ENCODE peak calls at places on chromosomes 2 and 18, in four cellular contexts. P is hepatocyte, S is GM23248, T is mesendoderm. K is an unnamed sample.
A peak's percentile ranks its signal among the peaks of the same experiment; 100 is the strongest.

GRCh38 chr2:187593098-187593497 is 38.9 kb upstream of the TFPI start:
- DNase-seq in T (no peak), S (no peak), P (no peak), K (no peak)

GRCh38 chr18:9103488-9103887 is 989 bp downstream of the NDUFV2 start:
- DNase-seq in T (peak; percentile 19), S (peak; percentile 68), P (peak; percentile 33), K (peak; percentile 41)

GRCh38 chr18:3095921-3096320 is 83.0 kb upstream of the LPIN2 start:
- DNase-seq in S (no peak), P (no peak), T (no peak), K (no peak)

GRCh38 chr2:160229591-160229990 is 29.5 kb upstream of the ITGB6 start:
- DNase-seq in S (peak; percentile 80), T (no peak), P (peak; percentile 43), K (peak; percentile 77)

GRCh38 chr2:100292022-100292580 is 30.2 kb downstream of the LONRF2 start:
- DNase-seq in T (peak; percentile 96), P (peak; percentile 94), S (peak; percentile 94), K (no peak)

GRCh38 chr18:38369772-38370690 is 804.4 kb upstream of the CELF4 start:
- DNase-seq in P (no peak), T (no peak), S (no peak), K (no peak)

GRCh38 chr2:72104821-72105588 is 42.7 kb downstream of the CYP26B1 start:
- DNase-seq in T (peak; percentile 65), S (no peak), P (no peak), K (no peak)

GRCh38 chr18:26091047-26091630 is 726 bp upstream of the SS18 start:
- DNase-seq in T (no peak), P (no peak), S (peak; percentile 90), K (peak; percentile 85)

GRCh38 chr2:176177580-176178270 is 10.7 kb upstream of the HOXD1 start:
- DNase-seq in S (peak; percentile 63), T (peak; percentile 52), P (no peak), K (peak; percentile 91)

GRCh38 chr2:133053541-133053940 is 383.5 kb upstream of the LYPD1 start:
- DNase-seq in P (no peak), T (no peak), S (no peak), K (peak; percentile 25)

GRCh38 chr2:56168163-56168562 is 15.6 kb upstream of the CCDC85A start:
- DNase-seq in P (peak; percentile 40), T (no peak), S (peak; percentile 64), K (no peak)

DNA sequence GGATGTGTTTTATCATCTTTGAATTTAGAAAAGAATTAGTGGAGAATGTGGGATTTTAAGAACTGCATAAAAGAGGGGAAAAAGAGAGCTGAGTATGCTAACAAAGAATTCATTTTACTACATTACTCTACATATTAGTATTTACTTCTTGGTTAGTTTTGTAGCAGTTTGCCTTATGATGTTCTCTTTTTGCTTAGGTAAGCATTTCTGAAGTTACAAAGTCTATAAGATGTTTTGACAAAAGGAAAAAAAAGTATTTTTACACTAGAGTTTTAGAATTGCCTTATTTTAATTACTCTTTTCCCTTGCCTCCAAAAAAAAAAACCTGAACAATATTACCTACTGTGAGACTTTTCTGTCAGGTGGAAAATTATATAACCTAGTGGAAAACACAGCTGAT is 739.5 kb upstream of the SLC39A10 start:
- DNase-seq in T (no peak), P (no peak), S (no peak), K (no peak)
- H3K4me2 ChIP-seq in T (no peak overlapping the region), P (no peak overlapping the region), S (no peak overlapping the region), K (no peak overlapping the region)

DNA sequence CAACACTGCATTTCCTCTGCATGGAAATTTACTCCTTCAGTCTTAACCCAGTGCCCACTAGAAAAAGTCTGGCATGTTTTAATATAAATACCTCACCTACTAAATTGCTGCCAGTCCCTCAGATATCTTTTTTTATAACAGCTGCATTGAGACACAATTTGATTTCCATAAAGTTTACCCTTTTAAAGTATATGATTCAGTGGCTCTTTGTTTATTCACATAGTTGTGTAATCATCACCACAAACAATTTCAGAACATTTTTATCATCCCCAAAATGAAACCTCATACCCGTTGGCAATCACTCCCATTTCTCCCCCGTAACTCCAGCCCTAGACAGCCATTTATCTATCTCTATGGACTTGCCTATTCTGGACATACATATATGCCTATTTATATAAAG is 17.0 kb upstream of the FRZB start:
- DNase-seq in P (no peak), T (no peak), S (no peak), K (no peak)
- H3K4me3 ChIP-seq in P (no peak overlapping the region), T (no peak overlapping the region), S (no peak overlapping the region), K (no peak overlapping the region)

DNA sequence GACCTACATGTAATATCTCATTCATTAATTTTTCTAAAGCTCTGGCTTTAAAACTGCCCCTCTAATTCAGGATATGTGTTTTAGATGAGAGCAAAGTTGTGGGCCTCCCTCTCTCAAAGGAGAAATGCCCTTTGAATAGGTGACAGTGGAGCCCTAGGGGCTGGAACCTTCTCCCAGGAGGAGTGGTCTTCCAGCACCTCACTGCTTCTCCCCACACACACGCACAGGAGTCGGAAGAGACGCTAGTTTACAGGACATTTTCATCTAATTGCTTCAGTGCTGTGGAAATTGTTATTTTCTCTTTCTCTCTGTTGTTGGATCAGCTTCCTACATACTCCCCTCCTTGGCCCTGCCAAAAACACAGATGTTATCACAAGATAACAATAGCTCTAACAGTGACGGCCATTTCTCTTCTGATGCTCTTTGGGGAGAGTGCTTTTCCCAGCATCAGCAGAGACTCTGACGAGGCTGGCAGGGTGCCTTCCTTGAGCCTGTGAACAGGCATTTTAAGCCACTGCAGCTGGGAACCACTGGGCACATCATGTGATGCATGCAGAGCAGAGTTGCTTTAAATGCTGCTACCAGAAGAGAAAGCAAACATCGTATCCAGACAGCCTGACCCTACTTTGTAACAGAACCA is 209.4 kb upstream of the SP5 start:
- DNase-seq in P (peak; percentile 68), T (peak; percentile 65), S (peak; percentile 32), K (no peak)
- H3K4me1 ChIP-seq in P (peaks cover 21% of the 10 kb centered on the region), T (peaks cover 19% of the 10 kb centered on the region), S (no peaks in the 10 kb centered on the region), K (no peaks in the 10 kb centered on the region)

GRCh38 chr2:217489145-217489960 is 513.4 kb downstream of the TNS1 start:
- DNase-seq in S (peak; percentile 70), T (no peak), P (no peak), K (peak; percentile 50)
- H3K4me2 ChIP-seq in S (peak overlapping the region; percentile 0), T (no peak overlapping the region), P (no peak overlapping the region), K (peak overlapping the region; percentile 85)

GRCh38 chr2:199463000-199463692 is 5.4 kb upstream of the SATB2 start:
- DNase-seq in T (peak; percentile 78), P (peak; percentile 85), S (peak; percentile 91), K (peak; percentile 99)

GRCh38 chr2:199462167-199462976 is 4.6 kb upstream of the SATB2 start:
- DNase-seq in P (no peak), S (no peak), T (peak; percentile 44), K (peak; percentile 95)

GRCh38 chr2:199460101-199460671 is 2.4 kb upstream of the SATB2 start:
- DNase-seq in S (peak; percentile 65), P (no peak), T (peak; percentile 31), K (peak; percentile 94)

GRCh38 chr2:199460808-199461454 is 3.2 kb upstream of the SATB2 start:
- DNase-seq in T (no peak), S (no peak), P (no peak), K (peak; percentile 56)

GRCh38 chr2:199461455-199462166 is 3.9 kb upstream of the SATB2 start:
- DNase-seq in S (no peak), T (no peak), P (no peak), K (peak; percentile 93)
- H3K4me3 ChIP-seq in S (peak overlapping the region; percentile 89), T (no peak overlapping the region), P (no peak overlapping the region), K (peak overlapping the region; percentile 87)

GRCh38 chr2:85793584-85793983 is 39.8 kb downstream of the ATOH8 start:
- DNase-seq in S (no peak), P (no peak), T (no peak), K (no peak)
- H3K4me1 ChIP-seq in S (peaks cover 31% of the 10 kb centered on the region), P (peaks cover 48% of the 10 kb centered on the region), T (no peaks in the 10 kb centered on the region), K (peaks cover 28% of the 10 kb centered on the region)

DNA sequence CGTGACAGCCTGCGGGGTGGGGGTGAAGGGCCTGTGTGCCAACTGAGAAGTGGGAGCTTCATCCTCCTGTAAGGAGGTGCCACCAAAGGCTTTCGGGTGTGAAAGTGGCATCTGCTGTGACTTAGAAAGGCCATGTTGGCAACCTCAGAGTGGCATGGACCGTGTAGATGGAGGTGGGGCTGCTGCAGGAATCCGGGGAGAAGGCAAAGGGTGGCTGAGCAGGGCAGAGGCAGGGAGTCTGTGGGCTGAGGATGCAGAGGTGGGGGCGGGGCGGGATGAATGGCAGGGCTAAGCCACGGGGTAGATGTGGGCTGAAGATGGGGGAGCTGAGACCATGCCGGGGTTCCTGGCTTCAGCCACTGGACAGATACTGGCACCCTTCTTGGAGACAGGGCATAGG is 28.2 kb downstream of the TOGARAM2 start:
- DNase-seq in T (no peak), P (no peak), S (no peak), K (no peak)
- H3K4me2 ChIP-seq in T (no peak overlapping the region), P (no peak overlapping the region), S (no peak overlapping the region), K (no peak overlapping the region)

GRCh38 chr2:196230051-196230450 is 58.7 kb upstream of the STK17B start:
- DNase-seq in S (no peak), P (no peak), T (no peak), K (no peak)
- H3K4me3 ChIP-seq in S (no peak overlapping the region), P (no peak overlapping the region), T (no peak overlapping the region), K (no peak overlapping the region)

GRCh38 chr2:148660999-148661398 is 16.4 kb downstream of the EPC2 start:
- DNase-seq in S (peak; percentile 10), P (no peak), T (no peak), K (no peak)
- H3K4me1 ChIP-seq in S (peaks cover 25% of the 10 kb centered on the region), P (peaks cover 8% of the 10 kb centered on the region), T (no peaks in the 10 kb centered on the region), K (peaks cover 10% of the 10 kb centered on the region)

K was measured in osteoblast.